ENCODE peak calls at places on chromosomes 2 and 18, in four cellular contexts. One of them, this sample, is unnamed.

GRCh38 chr2:41535575-41535974 is 512.2 kb upstream of the PKDCC start:
- DNase-seq in IMR-90: no peak
- DNase-seq in H9: no peak
- DNase-seq in H1: no peak
- DNase-seq in this sample: no peak

GRCh38 chr2:216257089-216257488 is 115.2 kb downstream of the MARCHF4 start:
- DNase-seq in IMR-90: peak; percentile 13
- DNase-seq in H9: no peak
- DNase-seq in H1: no peak
- DNase-seq in this sample: no peak

GRCh38 chr2:62303818-62304217 is 107.9 kb downstream of the B3GNT2 start:
- DNase-seq in IMR-90: no peak
- DNase-seq in H9: no peak
- DNase-seq in H1: no peak
- DNase-seq in this sample: no peak

GRCh38 chr2:229205704-229206103 is 65.4 kb downstream of the PID1 start:
- DNase-seq in IMR-90: no peak
- DNase-seq in H9: no peak
- DNase-seq in H1: no peak
- DNase-seq in this sample: no peak

GRCh38 chr2:161030260-161031063 is 129.8 kb upstream of the TANK start:
- DNase-seq in IMR-90: peak; percentile 100
- DNase-seq in H9: no peak
- DNase-seq in H1: no peak
- DNase-seq in this sample: peak; percentile 10

GRCh38 chr2:70094978-70095832 is 7.9 kb downstream of the PCBP1 start:
- DNase-seq in IMR-90: peak; percentile 67
- DNase-seq in H9: no peak
- DNase-seq in H1: no peak
- DNase-seq in this sample: no peak

GRCh38 chr2:30847329-30847728 is 40.1 kb upstream of the CAPN13 start:
- DNase-seq in IMR-90: no peak
- DNase-seq in H9: no peak
- DNase-seq in H1: no peak
- DNase-seq in this sample: no peak

GRCh38 chr2:156918410-156918809 is 339.1 kb upstream of the GALNT5 start:
- DNase-seq in IMR-90: peak; percentile 18
- DNase-seq in H9: no peak
- DNase-seq in H1: no peak
- DNase-seq in this sample: peak; percentile 90

GRCh38 chr2:44061876-44062275 is 66.1 kb upstream of the LRPPRC start:
- DNase-seq in IMR-90: no peak
- DNase-seq in H9: no peak
- DNase-seq in H1: no peak
- DNase-seq in this sample: no peak

GRCh38 chr2:239495175-239495574 is 94.4 kb upstream of the HDAC4 start:
- DNase-seq in IMR-90: no peak
- DNase-seq in H9: no peak
- DNase-seq in H1: no peak
- DNase-seq in this sample: no peak
- H2AK5ac ChIP-seq in IMR-90: no peak overlapping the region
- H2AK5ac ChIP-seq in H9: no peak overlapping the region
- H2AK5ac ChIP-seq in H1: no peak overlapping the region
- H2AK5ac ChIP-seq in this sample: no peak overlapping the region

GRCh38 chr2:180692322-180692721 is 288.1 kb upstream of the UBE2E3 start:
- DNase-seq in IMR-90: no peak
- DNase-seq in H9: no peak
- DNase-seq in H1: no peak
- DNase-seq in this sample: no peak

GRCh38 chr2:180696005-180696404 is 284.4 kb upstream of the UBE2E3 start:
- DNase-seq in IMR-90: no peak
- DNase-seq in H9: no peak
- DNase-seq in H1: no peak
- DNase-seq in this sample: no peak

GRCh38 chr2:180698668-180699067 is 281.7 kb upstream of the UBE2E3 start:
- DNase-seq in IMR-90: no peak
- DNase-seq in H9: no peak
- DNase-seq in H1: no peak
- DNase-seq in this sample: no peak

GRCh38 chr2:180695570-180695969 is 284.8 kb upstream of the UBE2E3 start:
- DNase-seq in IMR-90: no peak
- DNase-seq in H9: no peak
- DNase-seq in H1: no peak
- DNase-seq in this sample: no peak

GRCh38 chr2:180694445-180695421 is 285.7 kb upstream of the UBE2E3 start:
- DNase-seq in IMR-90: peak; percentile 28
- DNase-seq in H9: no peak
- DNase-seq in H1: no peak
- DNase-seq in this sample: no peak
- H3K9ac ChIP-seq in IMR-90: no peak overlapping the region
- H3K9ac ChIP-seq in H9: no peak overlapping the region
- H3K9ac ChIP-seq in H1: no peak overlapping the region
- H3K9ac ChIP-seq in this sample: no peak overlapping the region

GRCh38 chr18:68800075-68800474 is 2.2 kb downstream of the CCDC102B start:
- DNase-seq in IMR-90: no peak
- DNase-seq in H9: no peak
- DNase-seq in H1: no peak
- DNase-seq in this sample: peak; percentile 19

GRCh38 chr18:68791801-68792200 is 6.1 kb upstream of the CCDC102B start:
- DNase-seq in IMR-90: peak; percentile 52
- DNase-seq in H9: no peak
- DNase-seq in H1: no peak
- DNase-seq in this sample: no peak

GRCh38 chr18:68797901-68798300 is at the start of gene CCDC102B:
- DNase-seq in IMR-90: peak; percentile 94
- DNase-seq in H9: no peak
- DNase-seq in H1: no peak
- DNase-seq in this sample: no peak

GRCh38 chr18:68796936-68797690 is 767 bp upstream of the CCDC102B start:
- DNase-seq in IMR-90: peak; percentile 83
- DNase-seq in H9: no peak
- DNase-seq in H1: no peak
- DNase-seq in this sample: peak; percentile 41
- H4K5ac ChIP-seq in IMR-90: peak overlapping the region; percentile 67
- H4K5ac ChIP-seq in H9: no peak overlapping the region
- H4K5ac ChIP-seq in H1: no peak overlapping the region
- H4K5ac ChIP-seq in this sample: no peak overlapping the region

DNA sequence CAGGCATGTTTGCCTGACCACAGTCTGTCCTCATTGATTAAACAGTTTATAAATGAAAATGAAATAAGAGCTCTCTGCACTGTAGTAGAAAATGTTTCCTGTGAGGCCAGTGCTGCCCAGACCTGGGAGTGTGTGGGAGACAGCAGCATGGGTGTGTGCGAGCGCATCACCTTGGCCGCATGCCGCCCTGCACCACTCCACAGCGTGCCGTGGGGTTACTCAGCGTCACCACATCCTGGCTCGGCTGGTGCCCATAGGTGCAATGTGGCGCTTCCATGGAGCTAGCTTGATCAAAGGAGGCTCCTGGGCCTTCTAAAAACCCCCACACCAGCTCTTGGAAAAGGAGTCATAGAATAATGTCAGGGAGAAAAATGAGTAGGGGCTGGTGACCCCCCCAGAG is 76.0 kb upstream of the EPC2 start:
- DNase-seq in IMR-90: no peak
- DNase-seq in H9: no peak
- DNase-seq in H1: no peak
- DNase-seq in this sample: no peak
- H2AK5ac ChIP-seq in IMR-90: no peak overlapping the region
- H2AK5ac ChIP-seq in H9: no peak overlapping the region
- H2AK5ac ChIP-seq in H1: no peak overlapping the region
- H2AK5ac ChIP-seq in this sample: no peak overlapping the region